ENCODE peak calls at places on chromosomes 6 and 20, in four cellular contexts. Y is RWPE1, J is NCI-H2029, N is EH. K is an unnamed sample.

GRCh38 chr6:6749791-6750434 is 161.4 kb downstream of the LY86 start:
- DNase-seq in Y (peak), J (no peak), N (peak), K (peak)

GRCh38 chr20:25669826-25670422 is 26.7 kb downstream of the ZNF337 start:
- DNase-seq in Y (peak), J (no peak), N (peak), K (no peak)

GRCh38 chr20:60086936-60087562 is 128.8 kb downstream of the CDH26 start:
- DNase-seq in Y (peak), J (no peak), N (peak), K (no peak)

GRCh38 chr6:21137708-21138358 is 455.7 kb upstream of the SOX4 start:
- DNase-seq in Y (no peak), J (no peak), N (peak), K (no peak)

GRCh38 chr6:101294676-101295075 is 98.8 kb upstream of the GRIK2 start:
- DNase-seq in Y (peak), J (no peak), N (peak), K (no peak)

GRCh38 chr20:50575869-50576720 is 65.9 kb downstream of the PTPN1 start:
- DNase-seq in Y (peak), J (peak), N (peak), K (peak)

GRCh38 chr6:135546680-135547418 is 49.3 kb upstream of the AHI1 start:
- DNase-seq in Y (no peak), J (no peak), N (no peak), K (no peak)

GRCh38 chr6:72497186-72497585 is 124.7 kb upstream of the KCNQ5 start:
- DNase-seq in Y (no peak), J (no peak), N (no peak), K (no peak)

GRCh38 chr6:128663238-128663637 is 142.8 kb upstream of the PTPRK start:
- DNase-seq in Y (no peak), J (no peak), N (no peak), K (no peak)

GRCh38 chr6:42136508-42137191 is 5.8 kb downstream of the C6orf132 start:
- DNase-seq in Y (peak), J (no peak), N (peak), K (peak)

GRCh38 chr6:39951716-39952115 is 17.5 kb upstream of the MOCS1 start:
- DNase-seq in Y (no peak), J (no peak), N (no peak), K (no peak)

GRCh38 chr6:90274481-90275030 is 22.1 kb downstream of the BACH2 start:
- DNase-seq in Y (no peak), J (no peak), N (no peak), K (no peak)